ENCODE peak calls at places on chromosomes 3 and 15, in four cellular contexts. N is mucosa of descending colon; E is fibroblast of lung; Z is CD4-positive, CD25-positive, alpha-beta regulatory T cell. Y is an unnamed sample. For H3K4me1, the result is how much of the 10 kb centered on the place peaks cover.

GRCh38 chr3:197234947-197235914 is 63.2 kb downstream of the DLG1 start:
- DNase-seq in N (no peak), E (peak), Z (no peak), Y (no peak)

GRCh38 chr3:183551930-183552329 is 3.6 kb downstream of the KLHL6 start:
- DNase-seq in N (no peak), E (no peak), Z (no peak), Y (no peak)

GRCh38 chr3:48411041-48411588 is 18.8 kb downstream of the PLXNB1 start:
- DNase-seq in N (no peak), E (no peak), Z (no peak), Y (no peak)

GRCh38 chr3:193335031-193335430 is 43.5 kb downstream of the ATP13A5 start:
- DNase-seq in N (no peak), E (peak), Z (no peak), Y (no peak)

GRCh38 chr3:13281657-13282527 is 138.2 kb downstream of the NUP210 start:
- DNase-seq in N (no peak), E (no peak), Z (no peak), Y (peak)

GRCh38 chr3:14199641-14200040 is 21.0 kb downstream of the LSM3 start:
- DNase-seq in N (no peak), E (no peak), Z (no peak), Y (no peak)

GRCh38 chr3:33128706-33129105 is 14.9 kb downstream of the CRTAP start:
- DNase-seq in N (no peak), E (no peak), Z (no peak), Y (no peak)

GRCh38 chr3:96266395-96267187 is 547.8 kb upstream of the EPHA6 start:
- DNase-seq in N (no peak), E (peak), Z (no peak), Y (no peak)

GRCh38 chr15:52133510-52134220 is 21.1 kb upstream of the BCL2L10 start:
- DNase-seq in N (no peak), E (no peak), Z (no peak), Y (no peak)

GRCh38 chr3:136378011-136378410 is 127.9 kb downstream of the PCCB start:
- DNase-seq in N (no peak), E (no peak), Z (no peak), Y (no peak)

GRCh38 chr15:69394556-69395282 is 19.4 kb upstream of the KIF23 start:
- DNase-seq in N (peak), E (peak), Z (peak), Y (peak)
- H3K4me1 ChIP-seq in N (under half), E (under half), Z (under half), Y (under half)

GRCh38 chr3:156817931-156818765 is 8.0 kb upstream of the LEKR1 start:
- DNase-seq in N (no peak), E (no peak), Z (no peak), Y (no peak)

GRCh38 chr3:156816794-156817741 is 9.1 kb upstream of the LEKR1 start:
- DNase-seq in N (peak), E (peak), Z (peak), Y (peak)

GRCh38 chr3:156814295-156814694 is 11.9 kb upstream of the LEKR1 start:
- DNase-seq in N (no peak), E (no peak), Z (no peak), Y (no peak)

GRCh38 chr3:156818890-156819289 is 7.3 kb upstream of the LEKR1 start:
- DNase-seq in N (no peak), E (peak), Z (no peak), Y (no peak)

GRCh38 chr3:156816091-156816793 is 9.9 kb upstream of the LEKR1 start:
- DNase-seq in N (peak), E (peak), Z (peak), Y (peak)
- H3K4me3 ChIP-seq in N (peak), E (peak), Z (no peak), Y (peak)

GRCh38 chr3:156675744-156676466 is 1.5 kb downstream of the TIPARP start:
- DNase-seq in N (peak), E (peak), Z (peak), Y (no peak)
- H3K4me1 ChIP-seq in N (under half), E (under half), Z (half or more), Y (under half)

DNA sequence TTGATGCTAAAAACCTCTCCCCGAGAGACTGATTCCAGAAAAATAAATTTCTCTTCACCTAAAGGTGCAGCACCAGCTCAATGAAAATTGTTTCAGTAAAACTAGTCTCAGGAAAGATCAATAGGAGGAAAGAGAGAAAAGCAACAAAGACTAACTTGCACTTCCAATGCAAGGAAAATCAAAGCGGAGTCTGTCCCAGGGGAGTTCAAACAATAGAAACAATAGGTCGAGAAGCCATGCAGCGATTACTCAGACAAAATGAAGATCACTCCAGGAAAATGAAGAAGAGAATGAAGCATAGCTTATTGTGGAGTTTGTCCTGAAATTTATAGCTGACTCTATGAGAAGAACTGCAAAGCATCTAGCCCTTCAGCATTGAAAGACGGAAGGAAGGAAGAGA is 105.1 kb upstream of the FRMD4B start:
- DNase-seq in N (no peak), E (no peak), Z (no peak), Y (no peak)
- H3K4me3 ChIP-seq in N (no peak), E (no peak), Z (no peak), Y (no peak)

GRCh38 chr3:171221104-171221503 is 194.6 kb upstream of the SLC2A2 start:
- DNase-seq in N (no peak), E (no peak), Z (no peak), Y (no peak)
- H3K4me1 ChIP-seq in N (under half), E (under half), Z (under half), Y (under half)

DNA sequence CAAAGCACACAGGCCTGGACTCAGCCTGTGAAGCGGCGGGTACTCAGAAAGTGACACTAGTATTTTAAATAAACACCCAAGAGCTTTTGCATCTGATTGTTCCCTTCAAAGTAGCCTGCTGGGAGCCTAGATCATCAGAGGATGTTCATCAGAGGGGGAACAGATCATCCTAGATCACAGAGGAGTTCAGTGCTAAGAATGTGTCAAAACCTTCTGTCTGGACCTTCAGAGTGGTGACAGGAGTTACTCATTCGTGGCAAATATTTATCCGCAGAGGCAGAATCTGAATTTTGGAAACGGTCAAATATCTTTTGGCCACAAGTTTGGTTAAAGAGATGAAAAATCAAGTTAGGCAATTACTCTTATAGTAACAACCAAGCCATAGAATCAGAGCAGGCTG is 9.7 kb upstream of the KIF7 start:
- DNase-seq in N (no peak), E (no peak), Z (no peak), Y (no peak)
- H3K4me3 ChIP-seq in N (no peak), E (no peak), Z (no peak), Y (peak)

DNA sequence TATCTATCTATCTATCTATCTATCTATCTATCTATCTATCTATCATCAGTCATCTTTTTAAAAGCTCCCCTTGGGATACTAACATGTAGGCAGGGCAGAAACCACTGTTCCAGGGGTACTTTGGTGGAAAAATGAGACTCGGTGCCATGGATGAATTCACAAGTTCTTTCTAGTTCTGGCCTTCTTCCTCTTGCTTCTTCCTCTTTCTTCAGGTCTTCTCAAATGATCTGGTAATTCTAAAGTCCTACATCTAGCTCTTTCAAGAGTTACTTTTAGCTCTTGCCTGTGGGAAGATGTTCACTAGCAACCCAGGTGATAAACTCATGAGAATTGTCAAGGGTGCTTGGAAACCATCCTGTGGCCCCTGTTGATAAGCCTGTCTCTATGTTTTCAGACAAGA is 168.5 kb upstream of the TBC1D5 start:
- DNase-seq in N (no peak), E (no peak), Z (no peak), Y (no peak)
- H3K4me1 ChIP-seq in N (under half), E (under half), Z (under half), Y (under half)

DNA sequence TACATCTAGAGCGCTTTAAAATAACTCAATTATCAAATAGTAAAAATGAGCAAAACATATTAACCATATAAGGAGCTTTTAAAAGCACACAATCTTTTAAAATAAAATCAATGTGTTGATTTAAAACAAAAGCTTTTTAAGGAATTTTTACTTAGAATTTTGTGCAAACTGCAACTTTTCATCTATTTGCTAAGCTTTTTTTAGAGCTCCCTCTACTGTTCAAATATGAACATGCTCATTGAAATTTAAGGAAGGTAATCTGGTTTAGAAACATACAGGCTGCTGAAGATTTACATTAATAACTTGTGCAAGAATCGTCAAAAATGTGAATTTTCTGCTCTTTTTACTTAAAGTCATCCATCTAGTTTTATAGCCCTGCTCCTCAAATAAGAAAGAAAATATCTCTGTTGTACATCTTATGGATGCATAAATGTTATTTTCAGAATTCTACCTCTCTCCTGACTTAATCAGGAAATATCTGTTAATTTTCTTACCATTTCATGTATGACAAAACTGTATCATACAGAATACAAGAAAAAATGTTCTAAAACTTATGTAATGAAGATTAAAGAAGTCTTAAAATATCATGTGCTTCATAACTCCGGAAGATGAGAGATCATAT is 469.4 kb upstream of the ROBO2 start:
- DNase-seq in N (no peak), E (peak), Z (no peak), Y (no peak)
- H3K4me3 ChIP-seq in N (no peak), E (no peak), Z (no peak), Y (no peak)

GRCh38 chr3:152380048-152380447 is 111.3 kb downstream of the MBNL1 start:
- DNase-seq in N (no peak), E (no peak), Z (no peak), Y (no peak)

GRCh38 chr3:152379415-152380042 is 110.8 kb downstream of the MBNL1 start:
- DNase-seq in N (no peak), E (no peak), Z (no peak), Y (no peak)

GRCh38 chr3:152382312-152383135 is 113.8 kb downstream of the MBNL1 start:
- DNase-seq in N (no peak), E (no peak), Z (no peak), Y (no peak)

GRCh38 chr3:152383136-152383606 is 114.4 kb downstream of the MBNL1 start:
- DNase-seq in N (no peak), E (no peak), Z (no peak), Y (no peak)

DNA sequence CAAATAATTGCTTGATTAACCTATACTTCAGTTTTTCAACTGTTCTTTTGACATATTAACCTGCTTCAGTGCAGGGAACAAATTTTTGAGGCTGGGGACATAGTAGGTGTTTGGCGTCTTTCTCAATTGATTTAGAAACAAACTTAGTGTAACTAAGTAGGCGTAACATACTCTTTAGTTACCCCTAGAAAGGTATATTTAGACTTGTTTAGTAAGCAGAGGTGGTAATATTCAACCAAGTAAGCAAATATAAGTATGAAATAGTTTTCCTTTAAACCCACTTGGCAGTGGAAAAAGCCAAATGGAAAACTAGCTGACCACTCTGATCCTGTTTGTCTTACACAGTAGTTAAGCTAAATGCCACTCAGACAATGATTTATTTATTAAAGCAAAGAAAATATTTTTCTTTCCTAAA is 113.2 kb downstream of the MBNL1 start:
- DNase-seq in N (no peak), E (no peak), Z (no peak), Y (no peak)
- H3K4me1 ChIP-seq in N (under half), E (under half), Z (half or more), Y (half or more)

GRCh38 chr3:151895881-151896661 is 22.6 kb downstream of the SUCNR1 start:
- DNase-seq in N (no peak), E (peak), Z (no peak), Y (no peak)
- H3K4me3 ChIP-seq in N (no peak), E (no peak), Z (no peak), Y (no peak)

Y was measured in upper lobe of right lung.